ENCODE peak calls at places on chromosomes 12 and 14, in seven cellular contexts. P is K562; V is PC-3; E is uterus; B is CD8-positive, alpha-beta T cell; X is fibroblast of lung; Z is left ventricle myocardium inferior. R is an unnamed sample.

GRCh38 chr12:74349925-74350324 is 187.7 kb upstream of the ATXN7L3B start:
- DNase-seq in P (no peak), V (no peak), E (no peak), B (no peak), X (no peak), Z (no peak), R (no peak)

GRCh38 chr12:89932950-89933349 is 224.3 kb upstream of the ATP2B1 start:
- DNase-seq in P (no peak), V (peak), E (no peak), B (no peak), X (no peak), Z (no peak), R (no peak)

GRCh38 chr14:50039734-50040400 is 76.5 kb downstream of the VCPKMT start:
- DNase-seq in P (no peak), V (peak), E (no peak), B (no peak), X (no peak), Z (peak), R (no peak)

GRCh38 chr14:63174760-63175191 is 29.5 kb upstream of the RHOJ start:
- DNase-seq in P (peak), V (peak), E (peak), B (no peak), X (peak), Z (no peak), R (no peak)

GRCh38 chr12:124684971-124685688 is 117.7 kb upstream of the NCOR2 start:
- DNase-seq in P (no peak), V (peak), E (peak), B (no peak), X (peak), Z (no peak), R (no peak)

GRCh38 chr12:105740970-105741725 is 397.6 kb downstream of the NUAK1 start:
- DNase-seq in P (no peak), V (peak), E (peak), B (no peak), X (peak), Z (peak), R (peak)

GRCh38 chr12:108611884-108612415 is 14.1 kb upstream of the TMEM119 start:
- DNase-seq in P (peak), V (peak), E (no peak), B (peak), X (peak), Z (no peak), R (no peak)

GRCh38 chr14:87998414-87998813 is 5.4 kb upstream of the GALC start:
- DNase-seq in P (peak), V (no peak), E (no peak), B (no peak), X (no peak), Z (no peak), R (no peak)

GRCh38 chr12:81075539-81075938 is 2.3 kb upstream of the ACSS3 start:
- DNase-seq in P (no peak), V (no peak), E (no peak), B (no peak), X (no peak), Z (no peak), R (no peak)

GRCh38 chr14:54773171-54774006 is 129.2 kb downstream of the GCH1 start:
- DNase-seq in P (peak), V (peak), E (peak), B (peak), X (peak), Z (peak), R (peak)

GRCh38 chr14:74135386-74135785 is 50.6 kb downstream of the LIN52 start:
- DNase-seq in P (no peak), V (no peak), E (no peak), B (no peak), X (peak), Z (no peak), R (no peak)

GRCh38 chr12:3207858-3208257 is 130.7 kb downstream of the TSPAN9 start:
- DNase-seq in P (peak), V (no peak), E (no peak), B (no peak), X (no peak), Z (no peak), R (no peak)

GRCh38 chr14:22510527-22511110 is 78.4 kb downstream of the DAD1 start:
- DNase-seq in P (no peak), V (peak), E (no peak), B (no peak), X (peak), Z (no peak), R (no peak)

GRCh38 chr14:86766469-86766868 is 1226.5 kb downstream of the GALC start:
- DNase-seq in P (no peak), V (no peak), E (no peak), B (no peak), X (peak), Z (no peak), R (no peak)

GRCh38 chr14:104115131-104115600 is 23.2 kb upstream of the KIF26A start:
- DNase-seq in P (no peak), V (no peak), E (peak), B (no peak), X (no peak), Z (peak), R (no peak)

GRCh38 chr12:93571360-93571853 is 1.1 kb upstream of the SOCS2 start:
- DNase-seq in P (peak), V (peak), E (peak), B (peak), X (peak), Z (peak), R (peak)

GRCh38 chr14:50666772-50667490 is 1.2 kb downstream of the SAV1 start:
- DNase-seq in P (peak), V (peak), E (peak), B (peak), X (peak), Z (no peak), R (no peak)

GRCh38 chr12:89448951-89449371 is 75.6 kb downstream of the GALNT4 start:
- DNase-seq in P (no peak), V (peak), E (no peak), B (no peak), X (no peak), Z (no peak), R (no peak)

GRCh38 chr12:128531153-128531552 is 264.2 kb downstream of the TMEM132C start:
- DNase-seq in P (peak), V (no peak), E (no peak), B (no peak), X (no peak), Z (no peak), R (no peak)

GRCh38 chr14:49586673-49587460 is 687 bp upstream of the RPS29 start:
- DNase-seq in P (peak), V (peak), E (peak), B (peak), X (peak), Z (no peak), R (peak)

GRCh38 chr14:105926415-105927093 is 400.2 kb downstream of the TMEM121 start:
- DNase-seq in P (no peak), V (no peak), E (no peak), B (no peak), X (no peak), Z (no peak), R (peak)

GRCh38 chr14:44490966-44491365 is 16.1 kb downstream of the FSCB start:
- DNase-seq in P (no peak), V (peak), E (no peak), B (no peak), X (no peak), Z (no peak), R (no peak)

GRCh38 chr12:19873146-19873545 is 433.9 kb downstream of the AEBP2 start:
- DNase-seq in P (no peak), V (no peak), E (no peak), B (no peak), X (no peak), Z (no peak), R (no peak)

GRCh38 chr14:64870160-64870559 is 9.5 kb downstream of the SPTB start:
- DNase-seq in P (no peak), V (no peak), E (no peak), B (no peak), X (no peak), Z (no peak), R (no peak)

GRCh38 chr12:54333420-54334034 is 8.6 kb downstream of the COPZ1 start:
- DNase-seq in P (no peak), V (no peak), E (no peak), B (no peak), X (no peak), Z (no peak), R (no peak)

GRCh38 chr12:15977999-15978398 is 66.9 kb downstream of the DERA start:
- DNase-seq in P (no peak), V (no peak), E (no peak), B (no peak), X (no peak), Z (no peak), R (no peak)

GRCh38 chr12:15978431-15978950 is 67.4 kb downstream of the DERA start:
- DNase-seq in P (no peak), V (peak), E (no peak), B (no peak), X (peak), Z (no peak), R (no peak)

GRCh38 chr12:15982471-15982870 is 71.3 kb downstream of the DERA start:
- DNase-seq in P (no peak), V (peak), E (no peak), B (no peak), X (peak), Z (no peak), R (no peak)

GRCh38 chr12:15982071-15982470 is 70.9 kb downstream of the DERA start:
- DNase-seq in P (no peak), V (no peak), E (no peak), B (no peak), X (no peak), Z (no peak), R (no peak)

GRCh38 chr12:15979096-15980091 is 68.3 kb downstream of the DERA start:
- DNase-seq in P (peak), V (peak), E (no peak), B (no peak), X (peak), Z (no peak), R (no peak)
- H3K27ac ChIP-seq in P (no peak), V (peak), E (peak), B (no peak), X (peak), Z (peak), R (peak)

DNA sequence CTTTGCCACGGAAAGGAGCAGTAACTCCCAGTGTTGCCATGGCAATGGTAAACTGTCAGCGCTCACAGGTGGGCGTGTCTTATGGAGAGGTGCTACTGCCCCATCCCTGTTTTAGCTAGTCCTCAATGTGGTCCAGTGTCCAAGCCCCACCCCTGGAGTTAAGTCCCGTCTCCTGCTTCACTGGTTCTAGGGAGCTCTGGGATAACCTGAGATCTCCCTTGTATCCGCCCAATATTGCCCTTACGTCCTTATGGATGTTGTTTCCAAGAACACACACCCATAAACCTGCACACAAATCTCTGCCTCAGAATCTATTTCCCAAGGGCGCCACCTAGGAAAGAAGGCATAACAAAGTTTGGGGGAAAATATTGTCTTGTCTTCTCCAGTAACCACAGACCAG is 64.2 kb downstream of the SPRING1 start:
- DNase-seq in P (peak), V (peak), E (no peak), B (no peak), X (no peak), Z (no peak), R (no peak)
- TF ChIP-seq CTCF in P (peak), V (peak), E (no peak), B (no peak), X (no peak), Z (no peak), R (no peak)

GRCh38 chr12:32891956-32892355 is 4.6 kb downstream of the PKP2 start:
- DNase-seq in P (no peak), V (peak), E (no peak), B (no peak), X (no peak), Z (no peak), R (no peak)
- H3K27ac ChIP-seq in P (no peak), V (no peak), E (no peak), B (no peak), X (no peak), Z (peak), R (no peak)

DNA sequence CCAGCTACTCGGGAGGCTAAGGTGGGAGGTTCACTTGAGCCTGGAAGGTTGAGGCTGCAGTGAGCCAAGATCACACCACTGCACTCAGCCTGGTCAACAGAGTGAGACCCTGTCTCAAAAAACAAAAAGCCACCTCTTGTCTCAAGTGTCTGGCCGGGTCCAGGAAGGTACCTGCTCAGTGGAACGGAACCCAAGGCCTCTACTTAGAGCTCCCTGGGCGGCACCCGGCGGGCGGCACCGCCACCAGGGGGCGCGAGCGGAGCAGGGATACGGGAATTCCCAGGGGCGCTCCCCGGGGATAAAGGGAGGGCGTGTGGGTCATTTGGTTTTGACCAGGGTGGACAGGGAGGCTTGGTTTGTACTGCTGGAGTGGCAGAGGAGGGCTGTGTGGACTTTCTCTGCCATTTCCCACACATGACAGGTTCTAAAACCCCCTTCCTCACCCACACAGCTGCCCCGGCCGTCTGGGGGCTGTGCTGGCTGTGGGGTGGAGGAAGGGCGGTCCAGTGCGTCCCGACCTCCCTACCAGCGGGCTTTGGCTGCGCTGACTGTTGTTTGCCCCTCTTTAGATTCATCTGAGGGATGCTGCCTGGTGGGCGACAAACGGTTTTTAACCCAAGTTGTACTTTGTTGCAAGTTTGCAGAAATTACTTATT is 91.4 kb downstream of the SETD3 start:
- DNase-seq in P (peak), V (peak), E (no peak), B (no peak), X (peak), Z (no peak), R (peak)
- TF ChIP-seq CTCF in P (peak), V (peak), E (peak), B (peak), X (peak), Z (peak), R (peak)

GRCh38 chr14:68670344-68670725 is 122.5 kb downstream of the ZFP36L1 start:
- DNase-seq in P (no peak), V (no peak), E (peak), B (no peak), X (no peak), Z (no peak), R (no peak)
- H3K27ac ChIP-seq in P (no peak), V (no peak), E (peak), B (no peak), X (no peak), Z (peak), R (peak)

GRCh38 chr12:58416211-58416610 is 474.8 kb downstream of the ATP23 start:
- DNase-seq in P (no peak), V (peak), E (no peak), B (no peak), X (peak), Z (no peak), R (no peak)
- TF ChIP-seq CTCF in P (no peak), V (peak), E (no peak), B (no peak), X (peak), Z (no peak), R (no peak)

DNA sequence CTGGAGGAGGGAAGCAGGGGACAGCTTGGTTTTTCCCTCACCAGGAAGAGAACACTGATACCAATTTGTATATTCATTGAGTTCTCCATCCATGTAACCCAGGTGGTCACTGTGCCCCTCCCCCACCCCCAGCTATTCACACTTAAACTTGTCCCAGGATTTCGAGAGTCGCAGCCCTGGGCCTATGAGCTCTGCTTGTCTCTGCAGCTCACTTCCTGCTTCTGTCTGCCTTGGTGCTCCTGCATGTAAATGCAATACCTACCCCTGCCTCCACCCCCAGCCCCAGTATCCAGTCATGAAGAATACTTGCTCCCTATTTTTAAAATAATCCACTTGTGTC is 452.2 kb downstream of the BCL11B start:
- DNase-seq in P (no peak), V (no peak), E (no peak), B (no peak), X (no peak), Z (no peak), R (no peak)
- H3K27ac ChIP-seq in P (no peak), V (no peak), E (no peak), B (no peak), X (no peak), Z (no peak), R (no peak)

GRCh38 chr12:26275313-26276257 is 80.2 kb downstream of the SSPN start:
- DNase-seq in P (no peak), V (peak), E (no peak), B (no peak), X (no peak), Z (no peak), R (no peak)

GRCh38 chr12:26273811-26274210 is 78.4 kb downstream of the SSPN start:
- DNase-seq in P (peak), V (no peak), E (no peak), B (no peak), X (no peak), Z (peak), R (no peak)

GRCh38 chr12:26271889-26272492 is 76.6 kb downstream of the SSPN start:
- DNase-seq in P (peak), V (peak), E (peak), B (no peak), X (peak), Z (peak), R (peak)

GRCh38 chr12:26276709-26277108 is 81.3 kb downstream of the SSPN start:
- DNase-seq in P (no peak), V (peak), E (no peak), B (no peak), X (no peak), Z (no peak), R (no peak)

DNA sequence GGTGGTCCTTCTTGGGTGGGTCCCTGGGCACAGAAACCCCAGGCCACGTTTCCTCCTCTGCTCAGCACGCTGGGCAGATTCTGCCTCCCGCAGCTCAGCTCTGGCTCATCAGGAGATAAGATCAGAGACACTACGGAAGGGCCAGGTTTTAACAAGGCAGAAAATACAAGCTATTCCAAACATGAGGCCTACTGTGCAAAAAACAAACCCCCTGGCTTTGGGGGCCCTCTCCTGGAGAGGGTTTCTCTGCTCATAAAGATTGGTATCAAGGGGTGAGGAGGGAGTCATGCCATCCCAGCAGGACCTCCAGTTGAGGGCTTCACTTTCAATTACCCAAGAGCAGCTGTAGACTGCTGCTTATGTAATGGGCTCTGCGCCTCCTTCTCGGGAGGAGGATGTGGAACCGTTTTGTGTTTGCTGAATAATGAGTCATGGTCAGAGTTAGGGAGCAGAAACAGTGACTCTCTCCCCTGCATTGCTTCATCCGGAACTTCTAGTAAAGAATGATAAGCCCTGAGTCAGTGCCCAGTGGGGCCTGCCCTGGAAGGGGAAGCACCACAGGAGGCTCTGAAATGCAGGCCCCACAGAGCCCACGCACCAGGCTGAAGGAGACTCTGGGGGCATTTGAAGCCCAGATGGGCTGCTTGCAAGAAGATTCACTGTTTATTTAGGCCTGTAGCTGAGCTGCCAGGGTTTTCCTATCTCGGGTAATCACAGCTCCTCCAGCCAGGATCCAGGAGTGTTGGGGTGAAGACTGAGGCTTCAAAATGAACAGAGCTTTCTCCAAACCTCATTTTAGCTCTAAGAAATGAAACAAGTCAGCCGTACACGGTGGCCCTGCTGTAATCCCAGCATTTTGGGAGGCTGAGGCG is 79.3 kb downstream of the SSPN start:
- DNase-seq in P (peak), V (peak), E (peak), B (no peak), X (peak), Z (peak), R (peak)
- TF ChIP-seq CTCF in P (peak), V (peak), E (no peak), B (no peak), X (no peak), Z (no peak), R (no peak)

DNA sequence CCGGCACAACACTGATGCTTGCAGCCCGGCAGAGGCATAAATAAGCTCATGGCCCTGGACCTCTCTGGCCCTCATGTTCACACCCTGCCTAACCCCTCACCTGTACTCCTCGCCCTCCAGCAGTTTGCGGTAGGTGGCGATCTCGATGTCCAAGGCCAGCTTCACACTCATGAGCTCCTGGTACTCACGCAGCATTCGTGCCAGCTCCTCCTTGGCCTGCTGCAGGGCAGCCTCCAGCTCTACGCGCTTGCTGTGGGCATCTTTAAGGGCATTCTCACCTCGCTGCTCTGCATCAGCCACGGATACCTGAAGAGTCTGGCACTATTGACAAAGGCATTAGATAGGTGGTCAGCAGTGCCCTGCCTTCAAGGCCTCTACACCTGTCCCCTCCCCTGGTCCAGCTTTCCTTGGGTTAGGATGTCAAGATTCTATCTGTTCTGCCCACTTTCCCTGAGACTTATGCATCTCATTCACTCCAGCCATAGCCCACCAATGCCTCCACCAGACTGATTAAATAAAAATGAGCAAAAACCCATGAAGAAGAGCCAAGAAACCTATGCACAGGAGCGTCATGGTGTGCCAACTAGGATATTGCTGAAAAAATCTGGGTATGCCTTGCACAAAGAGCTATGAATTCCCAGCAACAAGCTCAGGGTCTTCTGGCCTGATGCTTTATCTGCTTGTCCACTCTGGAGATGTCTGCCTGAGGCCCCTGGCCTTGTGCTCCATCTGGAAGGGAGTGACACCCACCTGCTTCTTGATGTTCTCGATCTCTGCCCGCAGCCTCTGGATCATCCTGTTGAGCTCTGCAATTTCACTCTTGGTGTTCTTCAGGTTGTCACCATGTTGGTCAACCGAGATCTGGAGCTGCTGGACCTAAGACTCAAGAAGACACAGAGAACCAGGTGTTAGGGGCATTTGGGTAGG is 6.1 kb downstream of the KRT4 start:
- DNase-seq in P (no peak), V (no peak), E (no peak), B (no peak), X (no peak), Z (no peak), R (no peak)
- H3K27ac ChIP-seq in P (no peak), V (no peak), E (no peak), B (no peak), X (no peak), Z (no peak), R (no peak)

GRCh38 chr12:8681129-8681902 is 16.5 kb upstream of the RIMKLB start:
- DNase-seq in P (no peak), V (no peak), E (peak), B (no peak), X (peak), Z (no peak), R (no peak)
- TF ChIP-seq CTCF in P (no peak), V (no peak), E (no peak), B (no peak), X (no peak), Z (no peak), R (no peak)

R was measured in psoas muscle.